ENCODE peak calls at places on chromosomes 6 and 20, in five cellular contexts. Y is astrocyte of the cerebellum, P is right atrium auricular region, A is GDM1, X is lung microvascular endothelial cell. L is an unnamed sample.

GRCh38 chr6:90087103-90087833 is 193.0 kb downstream of the GJA10 start:
- DNase-seq in X (peak; percentile 3), P (no peak), Y (no peak), A (no peak), L (no peak)

GRCh38 chr6:11207199-11207968 is 25.1 kb downstream of the NEDD9 start:
- DNase-seq in P (peak; percentile 85), Y (peak; percentile 98), A (peak; percentile 8), X (peak; percentile 98), L (no peak)

GRCh38 chr6:168265827-168266815 is 53.5 kb downstream of the DACT2 start:
- DNase-seq in A (no peak), X (no peak), P (no peak), Y (no peak), L (no peak)

GRCh38 chr6:24329022-24329421 is 28.8 kb downstream of the DCDC2 start:
- DNase-seq in Y (no peak), P (no peak), A (no peak), X (no peak), L (no peak)

GRCh38 chr6:163311830-163312229 is 102.7 kb upstream of the QKI start:
- DNase-seq in P (no peak), X (peak; percentile 65), A (no peak), Y (no peak), L (no peak)

GRCh38 chr20:50189681-50190250 is 864 bp upstream of the CEBPB start:
- DNase-seq in P (peak; percentile 61), Y (no peak), X (no peak), A (no peak), L (no peak)

GRCh38 chr6:3638662-3639061 is 112.9 kb downstream of the PXDC1 start:
- DNase-seq in P (no peak), A (no peak), X (no peak), Y (no peak), L (no peak)

GRCh38 chr6:68738039-68738438 is 103.0 kb downstream of the ADGRB3 start:
- DNase-seq in Y (no peak), X (no peak), P (no peak), A (no peak), L (no peak)

GRCh38 chr6:106162926-106163325 is 76.8 kb downstream of the PRDM1 start:
- DNase-seq in P (no peak), Y (no peak), A (no peak), X (no peak), L (no peak)

GRCh38 chr6:74690365-74690764 is 515.5 kb downstream of the COL12A1 start:
- DNase-seq in X (no peak), A (no peak), P (no peak), Y (no peak), L (no peak)

GRCh38 chr6:91895592-91895991 is 1308.7 kb upstream of the MAP3K7 start:
- DNase-seq in X (no peak), P (no peak), A (no peak), Y (peak; percentile 9), L (no peak)

GRCh38 chr6:3861424-3861823 is 12.3 kb downstream of the FAM50B start:
- DNase-seq in X (no peak), A (no peak), Y (no peak), P (no peak), L (no peak)

GRCh38 chr6:154548130-154548830 is 37.8 kb upstream of the CNKSR3 start:
- DNase-seq in Y (peak; percentile 23), X (peak; percentile 60), A (no peak), P (no peak), L (no peak)

GRCh38 chr20:48486065-48486464 is 341.7 kb downstream of the PREX1 start:
- DNase-seq in X (no peak), A (no peak), Y (no peak), P (no peak), L (no peak)

GRCh38 chr20:5131502-5131901 is 4.7 kb downstream of the CDS2 start:
- DNase-seq in Y (no peak), X (no peak), A (no peak), P (no peak), L (no peak)

GRCh38 chr6:105545206-105545920 is 142.5 kb upstream of the PREP start:
- DNase-seq in P (no peak), X (peak; percentile 7), Y (no peak), A (no peak), L (no peak)

GRCh38 chr6:75602164-75602896 is 650 bp downstream of the SENP6 start:
- DNase-seq in Y (no peak), P (no peak), X (peak; percentile 60), A (peak; percentile 64), L (no peak)

GRCh38 chr20:58306421-58307261 is 2.9 kb upstream of the RAB22A start:
- DNase-seq in P (no peak), A (peak; percentile 43), X (peak; percentile 77), Y (no peak), L (no peak)

GRCh38 chr20:31675828-31676533 is 38.3 kb downstream of the COX4I2 start:
- DNase-seq in X (peak; percentile 51), P (no peak), A (peak; percentile 79), Y (no peak), L (no peak)